ENCODE peak calls at places on chromosomes 2 and 18, in six cellular contexts. One of them, this sample, is unnamed.

GRCh38 chr2:196610796-196611195 is 28.7 kb upstream of the CCDC150 start:
- DNase-seq in IMR-90: no peak
- DNase-seq in progenitor cell of endocrine pancreas: no peak
- DNase-seq in astrocyte of the spinal cord: no peak
- DNase-seq in A549: no peak
- DNase-seq in LHCN-M2: no peak
- DNase-seq in this sample: no peak

GRCh38 chr2:210964141-210964764 is 407.9 kb downstream of the CPS1 start:
- DNase-seq in progenitor cell of endocrine pancreas: no peak
- DNase-seq in IMR-90: no peak
- DNase-seq in astrocyte of the spinal cord: no peak
- DNase-seq in A549: no peak
- DNase-seq in LHCN-M2: no peak
- DNase-seq in this sample: no peak

GRCh38 chr18:8654482-8655451 is 45.5 kb downstream of the RAB12 start:
- DNase-seq in IMR-90: peak
- DNase-seq in LHCN-M2: no peak
- DNase-seq in progenitor cell of endocrine pancreas: no peak
- DNase-seq in A549: peak
- DNase-seq in astrocyte of the spinal cord: no peak
- DNase-seq in this sample: peak

GRCh38 chr18:2900742-2901404 is 54.1 kb downstream of the EMILIN2 start:
- DNase-seq in IMR-90: no peak
- DNase-seq in A549: no peak
- DNase-seq in LHCN-M2: no peak
- DNase-seq in progenitor cell of endocrine pancreas: no peak
- DNase-seq in astrocyte of the spinal cord: no peak
- DNase-seq in this sample: no peak

GRCh38 chr2:70328921-70329561 is 27.2 kb upstream of the FAM136A start:
- DNase-seq in IMR-90: no peak
- DNase-seq in astrocyte of the spinal cord: no peak
- DNase-seq in A549: peak
- DNase-seq in LHCN-M2: no peak
- DNase-seq in progenitor cell of endocrine pancreas: no peak
- DNase-seq in this sample: no peak

GRCh38 chr2:67771380-67771779 is 291.4 kb downstream of the C1D start:
- DNase-seq in LHCN-M2: no peak
- DNase-seq in IMR-90: no peak
- DNase-seq in progenitor cell of endocrine pancreas: no peak
- DNase-seq in astrocyte of the spinal cord: no peak
- DNase-seq in A549: no peak
- DNase-seq in this sample: no peak

GRCh38 chr2:104733544-104733943 is 120.4 kb upstream of the POU3F3 start:
- DNase-seq in astrocyte of the spinal cord: no peak
- DNase-seq in progenitor cell of endocrine pancreas: no peak
- DNase-seq in LHCN-M2: no peak
- DNase-seq in A549: peak
- DNase-seq in IMR-90: no peak
- DNase-seq in this sample: no peak

GRCh38 chr18:48616484-48617255 is 77.8 kb downstream of the CTIF start:
- DNase-seq in LHCN-M2: no peak
- DNase-seq in progenitor cell of endocrine pancreas: no peak
- DNase-seq in A549: no peak
- DNase-seq in IMR-90: no peak
- DNase-seq in astrocyte of the spinal cord: no peak
- DNase-seq in this sample: no peak

GRCh38 chr18:74990563-74991081 is 218.3 kb downstream of the PTGR3 start:
- DNase-seq in progenitor cell of endocrine pancreas: no peak
- DNase-seq in astrocyte of the spinal cord: peak
- DNase-seq in LHCN-M2: no peak
- DNase-seq in IMR-90: peak
- DNase-seq in A549: no peak
- DNase-seq in this sample: no peak

GRCh38 chr2:19029655-19030054 is 328.8 kb downstream of the OSR1 start:
- DNase-seq in astrocyte of the spinal cord: no peak
- DNase-seq in A549: no peak
- DNase-seq in IMR-90: no peak
- DNase-seq in progenitor cell of endocrine pancreas: no peak
- DNase-seq in LHCN-M2: no peak
- DNase-seq in this sample: no peak

GRCh38 chr2:100291152-100291970 is 30.9 kb downstream of the LONRF2 start:
- DNase-seq in progenitor cell of endocrine pancreas: no peak
- DNase-seq in LHCN-M2: peak
- DNase-seq in astrocyte of the spinal cord: peak
- DNase-seq in A549: peak
- DNase-seq in IMR-90: peak
- DNase-seq in this sample: peak

GRCh38 chr2:98148968-98149697 is 62.2 kb downstream of the VWA3B start:
- DNase-seq in LHCN-M2: peak
- DNase-seq in A549: peak
- DNase-seq in IMR-90: peak
- DNase-seq in astrocyte of the spinal cord: peak
- DNase-seq in progenitor cell of endocrine pancreas: no peak
- DNase-seq in this sample: peak

GRCh38 chr2:10956006-10956790 is 44.5 kb downstream of the KCNF1 start:
- DNase-seq in A549: no peak
- DNase-seq in astrocyte of the spinal cord: no peak
- DNase-seq in progenitor cell of endocrine pancreas: no peak
- DNase-seq in LHCN-M2: no peak
- DNase-seq in IMR-90: no peak
- DNase-seq in this sample: no peak

GRCh38 chr2:48589170-48589767 is 28.4 kb upstream of the GTF2A1L start:
- DNase-seq in IMR-90: peak
- DNase-seq in astrocyte of the spinal cord: peak
- DNase-seq in progenitor cell of endocrine pancreas: no peak
- DNase-seq in A549: peak
- DNase-seq in LHCN-M2: peak
- DNase-seq in this sample: peak

GRCh38 chr2:152062130-152063091 is 36.4 kb downstream of the CACNB4 start:
- DNase-seq in progenitor cell of endocrine pancreas: no peak
- DNase-seq in astrocyte of the spinal cord: no peak
- DNase-seq in A549: peak
- DNase-seq in IMR-90: peak
- DNase-seq in LHCN-M2: peak
- DNase-seq in this sample: peak

This sample was measured in HFFc6.